ENCODE peak calls at places on chromosomes 12 and 14, in five cellular contexts. D, I, Z, R and T are unnamed samples.

GRCh38 chr12:104782296-104782695 is 175.8 kb downstream of the SLC41A2 start:
- DNase-seq in D (no peak), I (no peak), Z (no peak), R (no peak), T (no peak)

GRCh38 chr12:53751336-53752191 is at the start of gene CISTR:
- DNase-seq in D (peak), I (no peak), Z (no peak), R (no peak), T (no peak)

GRCh38 chr12:79455314-79455713 is 235.4 kb downstream of the PAWR start:
- DNase-seq in D (no peak), I (no peak), Z (no peak), R (peak), T (no peak)

GRCh38 chr14:93011650-93012317 is 88.8 kb downstream of the CHGA start:
- DNase-seq in D (no peak), I (peak), Z (no peak), R (no peak), T (no peak)

GRCh38 chr14:23481362-23481970 is 12.0 kb downstream of the NGDN start:
- DNase-seq in D (peak), I (no peak), Z (peak), R (peak), T (peak)

GRCh38 chr14:56268039-56268438 is 149.8 kb downstream of the PELI2 start:
- DNase-seq in D (no peak), I (no peak), Z (no peak), R (peak), T (peak)

GRCh38 chr12:72201457-72201856 is 70.7 kb upstream of the TRHDE start:
- DNase-seq in D (no peak), I (no peak), Z (no peak), R (no peak), T (no peak)

GRCh38 chr14:50003213-50004021 is 110.5 kb downstream of the ARF6 start:
- DNase-seq in D (peak), I (no peak), Z (peak), R (peak), T (peak)

GRCh38 chr12:132398386-132398991 is 69.1 kb upstream of the GALNT9 start:
- DNase-seq in D (no peak), I (no peak), Z (no peak), R (no peak), T (no peak)

GRCh38 chr12:132199526-132200319 is 55.5 kb downstream of the NOC4L start:
- DNase-seq in D (no peak), I (no peak), Z (no peak), R (no peak), T (no peak)

GRCh38 chr12:30330565-30330964 is 365.1 kb downstream of the IPO8 start:
- DNase-seq in D (no peak), I (no peak), Z (no peak), R (no peak), T (no peak)

GRCh38 chr12:22881878-22882277 is 256.9 kb downstream of the ETNK1 start:
- DNase-seq in D (no peak), I (no peak), Z (no peak), R (no peak), T (no peak)

GRCh38 chr14:37202812-37203211 is 5.1 kb downstream of the MIPOL1 start:
- DNase-seq in D (no peak), I (no peak), Z (no peak), R (no peak), T (peak)

GRCh38 chr14:59018978-59019377 is 169.5 kb upstream of the DAAM1 start:
- DNase-seq in D (peak), I (no peak), Z (no peak), R (no peak), T (peak)

GRCh38 chr14:106511411-106512198 is 985.2 kb downstream of the TMEM121 start:
- DNase-seq in D (no peak), I (no peak), Z (no peak), R (no peak), T (no peak)

GRCh38 chr14:35254736-35255135 is 37.4 kb upstream of the PSMA6 start:
- DNase-seq in D (no peak), I (no peak), Z (no peak), R (no peak), T (peak)

GRCh38 chr14:33026850-33027420 is 88.3 kb downstream of the NPAS3 start:
- DNase-seq in D (no peak), I (no peak), Z (no peak), R (peak), T (no peak)

GRCh38 chr14:39491134-39491541 is 58.9 kb upstream of the FBXO33 start:
- DNase-seq in D (peak), I (peak), Z (peak), R (peak), T (peak)

GRCh38 chr14:24296341-24297157 is 3.0 kb downstream of the DHRS1 start:
- DNase-seq in D (peak), I (no peak), Z (peak), R (peak), T (peak)

GRCh38 chr14:72894623-72895378 is 900 bp upstream of the DPF3 start:
- DNase-seq in D (peak), I (no peak), Z (peak), R (peak), T (peak)

GRCh38 chr12:18430425-18431048 is 169.2 kb downstream of the PIK3C2G start:
- DNase-seq in D (peak), I (peak), Z (peak), R (peak), T (peak)

GRCh38 chr12:104733717-104734175 is 224.3 kb downstream of the SLC41A2 start:
- DNase-seq in D (peak), I (peak), Z (no peak), R (no peak), T (no peak)

GRCh38 chr12:57637364-57637763 is 4.4 kb upstream of the B4GALNT1 start:
- DNase-seq in D (no peak), I (no peak), Z (no peak), R (no peak), T (no peak)

GRCh38 chr14:103685276-103686211 is 29.7 kb downstream of the XRCC3 start:
- DNase-seq in D (no peak), I (no peak), Z (no peak), R (no peak), T (no peak)

GRCh38 chr14:76710093-76711010 is 50.9 kb upstream of the VASH1 start:
- DNase-seq in D (peak), I (peak), Z (peak), R (peak), T (peak)

GRCh38 chr14:49880267-49881064 is 12.4 kb upstream of the ARF6 start:
- DNase-seq in D (no peak), I (no peak), Z (no peak), R (peak), T (no peak)

DNA sequence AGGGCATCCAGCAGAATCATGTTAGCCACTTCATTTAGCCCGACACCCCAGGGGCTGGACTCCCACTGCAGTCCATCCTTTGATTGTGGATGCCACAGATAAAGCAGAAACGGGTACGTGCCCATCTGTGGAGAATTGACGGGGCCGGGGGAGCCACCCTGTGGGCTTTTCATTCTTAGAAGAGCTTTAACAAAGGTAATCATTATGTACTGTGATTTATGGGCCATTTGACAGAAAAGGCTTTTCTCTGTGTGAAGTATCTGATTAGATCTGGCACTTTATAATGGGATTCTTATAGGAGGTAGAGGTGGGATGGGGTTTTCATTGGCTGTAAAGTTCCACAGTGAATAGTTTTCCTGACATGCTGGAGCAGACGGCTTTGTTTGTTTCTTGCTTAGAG is 40.4 kb downstream of the AACS start:
- DNase-seq in D (no peak), I (no peak), Z (no peak), R (no peak), T (no peak)
- TF ChIP-seq CTCF in D (no peak), I (no peak), Z (no peak), R (no peak), T (no peak)

GRCh38 chr12:65603428-65604351 is 220.6 kb upstream of the HMGA2 start:
- DNase-seq in D (peak), I (no peak), Z (peak), R (peak), T (peak)

GRCh38 chr12:65605019-65605418 is 219.3 kb upstream of the HMGA2 start:
- DNase-seq in D (no peak), I (no peak), Z (no peak), R (peak), T (no peak)

GRCh38 chr12:65606008-65606766 is 218.1 kb upstream of the HMGA2 start:
- DNase-seq in D (no peak), I (no peak), Z (no peak), R (no peak), T (no peak)

GRCh38 chr12:65602191-65602578 is 222.1 kb upstream of the HMGA2 start:
- DNase-seq in D (no peak), I (no peak), Z (no peak), R (peak), T (no peak)

DNA sequence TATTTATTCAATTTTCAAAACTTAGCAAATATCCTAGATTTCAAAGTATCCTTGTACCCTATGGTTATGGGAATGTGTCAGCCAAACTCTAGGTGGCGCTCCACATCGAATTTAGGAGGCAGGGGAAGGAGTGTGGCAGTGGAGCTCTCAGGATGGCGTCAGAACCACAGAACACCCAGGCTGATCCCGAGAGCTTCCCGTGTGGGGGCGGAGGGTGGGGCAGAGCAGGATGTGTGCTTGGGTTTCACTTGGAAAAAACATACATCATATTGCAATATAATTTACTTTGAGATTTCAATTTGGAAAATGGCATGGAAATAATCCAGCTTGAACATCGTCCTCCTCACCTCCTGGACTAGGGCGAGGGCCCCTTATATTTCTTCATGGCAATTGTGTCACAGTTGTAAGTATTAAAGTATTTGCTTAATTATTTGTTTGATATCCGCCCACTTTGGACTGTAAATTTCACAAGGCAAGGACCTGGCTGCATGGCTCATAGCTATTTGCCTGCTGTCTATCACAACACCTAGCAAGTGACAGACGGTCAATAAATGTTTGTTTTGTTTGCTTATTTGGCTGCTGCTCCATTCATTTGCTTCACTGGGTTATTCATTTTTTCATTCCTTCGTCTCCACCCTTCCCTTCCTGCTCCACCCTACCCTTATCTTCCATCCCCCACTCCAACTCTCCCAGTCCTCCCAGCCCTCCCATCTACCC is 221.5 kb upstream of the HMGA2 start:
- DNase-seq in D (peak), I (no peak), Z (peak), R (peak), T (peak)
- TF ChIP-seq CTCF in D (peak), I (peak), Z (peak), R (peak), T (peak)

DNA sequence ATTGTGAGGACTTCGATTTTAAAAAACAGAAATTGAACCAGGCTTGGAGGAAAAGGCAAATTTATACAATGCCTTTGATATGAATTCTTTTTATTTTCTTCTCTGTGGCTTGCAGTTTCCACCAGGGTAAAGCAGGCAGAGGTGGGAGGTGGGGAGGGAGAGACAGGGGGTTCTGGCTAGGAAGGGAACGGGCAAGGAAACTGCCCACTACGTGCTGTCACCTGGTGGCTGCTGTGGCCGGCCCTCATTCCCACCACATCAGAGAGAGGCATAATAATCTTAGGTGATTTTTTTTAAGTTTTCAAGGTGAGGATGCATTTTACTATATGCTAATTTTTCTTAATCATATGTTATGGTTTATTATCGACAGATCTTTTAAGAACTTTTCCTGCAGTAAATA is 145.8 kb downstream of the CACNA1C start:
- DNase-seq in D (no peak), I (no peak), Z (no peak), R (no peak), T (no peak)
- TF ChIP-seq CTCF in D (peak), I (no peak), Z (no peak), R (no peak), T (no peak)

DNA sequence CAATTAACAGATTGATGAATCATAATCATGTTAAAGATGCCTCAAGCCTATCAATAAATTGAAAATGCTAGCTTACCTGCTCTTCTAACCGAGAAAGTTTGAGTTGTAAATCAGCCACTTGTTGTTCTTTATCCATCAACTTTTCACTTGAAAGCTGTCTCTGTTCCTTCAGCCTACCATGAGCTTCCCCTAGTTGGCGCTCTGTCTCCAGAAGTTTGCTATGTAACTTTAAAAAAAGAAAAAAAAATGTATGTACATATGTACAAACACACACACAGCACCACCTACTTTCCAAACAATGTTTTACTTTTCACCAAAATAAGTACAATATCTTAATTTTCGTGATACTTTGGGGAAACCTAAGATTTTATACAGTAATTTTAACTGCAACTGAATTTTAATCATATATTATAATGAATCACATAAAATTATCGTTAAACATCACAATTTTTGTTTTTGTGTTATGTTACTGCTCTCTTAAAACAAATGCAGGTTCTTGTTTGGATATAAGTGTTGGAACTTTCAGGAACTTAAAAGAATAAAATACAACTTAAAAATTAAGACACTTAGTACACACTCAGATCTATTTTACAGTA is 101.2 kb downstream of the EEA1 start:
- DNase-seq in D (peak), I (peak), Z (peak), R (peak), T (peak)
- TF ChIP-seq CTCF in D (peak), I (peak), Z (peak), R (peak), T (peak)

GRCh38 chr12:52362118-52362726 is 5.1 kb downstream of the KRT85 start:
- DNase-seq in D (peak), I (no peak), Z (no peak), R (no peak), T (no peak)
- TF ChIP-seq CTCF in D (peak), I (peak), Z (no peak), R (no peak), T (peak)

GRCh38 chr12:116672010-116672409 is 65.9 kb downstream of the SPRING1 start:
- DNase-seq in D (no peak), I (no peak), Z (no peak), R (no peak), T (no peak)

GRCh38 chr12:116672842-116673516 is 64.9 kb downstream of the SPRING1 start:
- DNase-seq in D (no peak), I (no peak), Z (no peak), R (no peak), T (no peak)

GRCh38 chr12:116675339-116676107 is 62.3 kb downstream of the SPRING1 start:
- DNase-seq in D (no peak), I (no peak), Z (no peak), R (no peak), T (no peak)

GRCh38 chr12:116674643-116675183 is 63.2 kb downstream of the SPRING1 start:
- DNase-seq in D (no peak), I (no peak), Z (no peak), R (peak), T (no peak)

DNA sequence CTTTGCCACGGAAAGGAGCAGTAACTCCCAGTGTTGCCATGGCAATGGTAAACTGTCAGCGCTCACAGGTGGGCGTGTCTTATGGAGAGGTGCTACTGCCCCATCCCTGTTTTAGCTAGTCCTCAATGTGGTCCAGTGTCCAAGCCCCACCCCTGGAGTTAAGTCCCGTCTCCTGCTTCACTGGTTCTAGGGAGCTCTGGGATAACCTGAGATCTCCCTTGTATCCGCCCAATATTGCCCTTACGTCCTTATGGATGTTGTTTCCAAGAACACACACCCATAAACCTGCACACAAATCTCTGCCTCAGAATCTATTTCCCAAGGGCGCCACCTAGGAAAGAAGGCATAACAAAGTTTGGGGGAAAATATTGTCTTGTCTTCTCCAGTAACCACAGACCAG is 64.2 kb downstream of the SPRING1 start:
- DNase-seq in D (peak), I (no peak), Z (no peak), R (no peak), T (peak)
- TF ChIP-seq CTCF in D (peak), I (no peak), Z (no peak), R (no peak), T (peak)